ENCODE peak calls at places on chromosomes 12 and 14, in ten cellular contexts. One of them, this sample, is unnamed.

GRCh38 chr12:12717586-12718381 is 616 bp downstream of the CDKN1B start:
- DNase-seq in GM06990: peak
- DNase-seq in uterus: no peak
- DNase-seq in natural killer cell: no peak
- DNase-seq in mucosa of descending colon: peak
- DNase-seq in AG09319: no peak
- DNase-seq in B cell: peak
- DNase-seq in activated B cell treated with CpG ODN at 0.5 μM for 24 hours: peak
- DNase-seq in fibroblast of pulmonary artery: no peak
- DNase-seq in A549: peak
- DNase-seq in this sample: peak

GRCh38 chr14:99574099-99574880 is 29.7 kb downstream of the CCDC85C start:
- DNase-seq in GM06990: no peak
- DNase-seq in uterus: peak
- DNase-seq in natural killer cell: no peak
- DNase-seq in mucosa of descending colon: peak
- DNase-seq in AG09319: no peak
- DNase-seq in B cell: no peak
- DNase-seq in activated B cell treated with CpG ODN at 0.5 μM for 24 hours: no peak
- DNase-seq in fibroblast of pulmonary artery: peak
- DNase-seq in A549: peak
- DNase-seq in this sample: no peak

GRCh38 chr14:92589213-92589852 is 75.8 kb downstream of the RIN3 start:
- DNase-seq in GM06990: no peak
- DNase-seq in uterus: peak
- DNase-seq in natural killer cell: no peak
- DNase-seq in mucosa of descending colon: no peak
- DNase-seq in AG09319: no peak
- DNase-seq in B cell: peak
- DNase-seq in activated B cell treated with CpG ODN at 0.5 μM for 24 hours: no peak
- DNase-seq in fibroblast of pulmonary artery: peak
- DNase-seq in A549: peak
- DNase-seq in this sample: no peak

GRCh38 chr12:15982071-15982470 is 70.9 kb downstream of the DERA start:
- DNase-seq in GM06990: no peak
- DNase-seq in uterus: no peak
- DNase-seq in natural killer cell: no peak
- DNase-seq in mucosa of descending colon: no peak
- DNase-seq in AG09319: no peak
- DNase-seq in B cell: no peak
- DNase-seq in activated B cell treated with CpG ODN at 0.5 μM for 24 hours: no peak
- DNase-seq in fibroblast of pulmonary artery: peak
- DNase-seq in A549: no peak
- DNase-seq in this sample: no peak

GRCh38 chr14:74207943-74208342 is 31.3 kb upstream of the VSX2 start:
- DNase-seq in GM06990: no peak
- DNase-seq in uterus: no peak
- DNase-seq in natural killer cell: no peak
- DNase-seq in mucosa of descending colon: no peak
- DNase-seq in AG09319: no peak
- DNase-seq in B cell: no peak
- DNase-seq in activated B cell treated with CpG ODN at 0.5 μM for 24 hours: no peak
- DNase-seq in fibroblast of pulmonary artery: peak
- DNase-seq in A549: peak
- DNase-seq in this sample: no peak

GRCh38 chr12:102120886-102121285 is 903 bp downstream of the PARPBP start:
- DNase-seq in GM06990: no peak
- DNase-seq in uterus: no peak
- DNase-seq in natural killer cell: no peak
- DNase-seq in mucosa of descending colon: no peak
- DNase-seq in AG09319: no peak
- DNase-seq in B cell: no peak
- DNase-seq in activated B cell treated with CpG ODN at 0.5 μM for 24 hours: no peak
- DNase-seq in fibroblast of pulmonary artery: peak
- DNase-seq in A549: peak
- DNase-seq in this sample: peak

GRCh38 chr14:80004871-80005270 is 206.4 kb downstream of the DIO2 start:
- DNase-seq in GM06990: no peak
- DNase-seq in uterus: no peak
- DNase-seq in natural killer cell: no peak
- DNase-seq in mucosa of descending colon: no peak
- DNase-seq in AG09319: no peak
- DNase-seq in B cell: no peak
- DNase-seq in activated B cell treated with CpG ODN at 0.5 μM for 24 hours: no peak
- DNase-seq in fibroblast of pulmonary artery: no peak
- DNase-seq in A549: no peak
- DNase-seq in this sample: no peak

GRCh38 chr12:117476341-117476740 is 114.9 kb upstream of the NOS1 start:
- DNase-seq in GM06990: no peak
- DNase-seq in uterus: no peak
- DNase-seq in natural killer cell: no peak
- DNase-seq in mucosa of descending colon: no peak
- DNase-seq in AG09319: no peak
- DNase-seq in B cell: no peak
- DNase-seq in activated B cell treated with CpG ODN at 0.5 μM for 24 hours: no peak
- DNase-seq in fibroblast of pulmonary artery: no peak
- DNase-seq in A549: no peak
- DNase-seq in this sample: no peak

GRCh38 chr14:106826833-106827369 is 1300.5 kb downstream of the TMEM121 start:
- DNase-seq in GM06990: no peak
- DNase-seq in uterus: no peak
- DNase-seq in natural killer cell: no peak
- DNase-seq in mucosa of descending colon: no peak
- DNase-seq in AG09319: no peak
- DNase-seq in B cell: no peak
- DNase-seq in activated B cell treated with CpG ODN at 0.5 μM for 24 hours: no peak
- DNase-seq in fibroblast of pulmonary artery: no peak
- DNase-seq in A549: no peak
- DNase-seq in this sample: no peak

DNA sequence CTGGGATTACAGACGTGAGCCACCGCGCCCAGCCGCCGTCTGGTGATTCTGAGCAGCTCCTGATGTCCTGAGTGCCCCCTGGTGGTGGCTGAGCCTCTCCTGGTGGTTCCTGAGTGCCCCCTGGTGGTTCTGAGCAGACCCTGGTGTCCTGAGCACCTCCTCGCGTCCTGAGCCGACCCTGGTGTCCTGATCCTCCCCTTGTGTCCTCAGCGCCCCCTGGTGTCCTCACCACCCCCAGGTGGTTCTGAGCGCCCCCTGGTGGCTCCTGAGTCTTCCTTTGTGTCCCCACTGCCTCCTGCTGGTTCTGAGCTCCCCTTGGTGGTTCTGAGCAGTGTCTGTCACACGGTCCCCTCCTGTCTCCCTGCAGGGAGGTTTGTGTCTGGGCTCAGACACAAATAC is 1304.9 kb downstream of the TMEM121 start:
- DNase-seq in GM06990: peak
- DNase-seq in uterus: no peak
- DNase-seq in natural killer cell: peak
- DNase-seq in mucosa of descending colon: peak
- DNase-seq in AG09319: no peak
- DNase-seq in B cell: peak
- DNase-seq in activated B cell treated with CpG ODN at 0.5 μM for 24 hours: peak
- DNase-seq in fibroblast of pulmonary artery: no peak
- DNase-seq in A549: peak
- DNase-seq in this sample: no peak
- TF ChIP-seq CTCF in GM06990: peak
- TF ChIP-seq CTCF in uterus: no peak
- TF ChIP-seq CTCF in natural killer cell: peak
- TF ChIP-seq CTCF in mucosa of descending colon: no peak
- TF ChIP-seq CTCF in AG09319: no peak
- TF ChIP-seq CTCF in B cell: peak
- TF ChIP-seq CTCF in activated B cell treated with CpG ODN at 0.5 μM for 24 hours: no peak
- TF ChIP-seq CTCF in fibroblast of pulmonary artery: no peak
- TF ChIP-seq CTCF in A549: no peak
- TF ChIP-seq CTCF in this sample: peak

GRCh38 chr14:71054706-71055105 is 147.4 kb downstream of the PCNX1 start:
- DNase-seq in GM06990: no peak
- DNase-seq in uterus: no peak
- DNase-seq in natural killer cell: no peak
- DNase-seq in mucosa of descending colon: no peak
- DNase-seq in AG09319: no peak
- DNase-seq in B cell: no peak
- DNase-seq in activated B cell treated with CpG ODN at 0.5 μM for 24 hours: no peak
- DNase-seq in fibroblast of pulmonary artery: no peak
- DNase-seq in A549: no peak
- DNase-seq in this sample: no peak

GRCh38 chr14:71056168-71056567 is 148.9 kb downstream of the PCNX1 start:
- DNase-seq in GM06990: no peak
- DNase-seq in uterus: no peak
- DNase-seq in natural killer cell: no peak
- DNase-seq in mucosa of descending colon: no peak
- DNase-seq in AG09319: no peak
- DNase-seq in B cell: no peak
- DNase-seq in activated B cell treated with CpG ODN at 0.5 μM for 24 hours: no peak
- DNase-seq in fibroblast of pulmonary artery: no peak
- DNase-seq in A549: no peak
- DNase-seq in this sample: no peak

GRCh38 chr14:71048393-71048792 is 141.1 kb downstream of the PCNX1 start:
- DNase-seq in GM06990: no peak
- DNase-seq in uterus: no peak
- DNase-seq in natural killer cell: no peak
- DNase-seq in mucosa of descending colon: no peak
- DNase-seq in AG09319: no peak
- DNase-seq in B cell: no peak
- DNase-seq in activated B cell treated with CpG ODN at 0.5 μM for 24 hours: no peak
- DNase-seq in fibroblast of pulmonary artery: no peak
- DNase-seq in A549: no peak
- DNase-seq in this sample: no peak

GRCh38 chr14:71049435-71050147 is 142.3 kb downstream of the PCNX1 start:
- DNase-seq in GM06990: no peak
- DNase-seq in uterus: no peak
- DNase-seq in natural killer cell: no peak
- DNase-seq in mucosa of descending colon: no peak
- DNase-seq in AG09319: peak
- DNase-seq in B cell: no peak
- DNase-seq in activated B cell treated with CpG ODN at 0.5 μM for 24 hours: no peak
- DNase-seq in fibroblast of pulmonary artery: peak
- DNase-seq in A549: no peak
- DNase-seq in this sample: no peak

GRCh38 chr14:71050227-71050823 is 143.1 kb downstream of the PCNX1 start:
- DNase-seq in GM06990: no peak
- DNase-seq in uterus: no peak
- DNase-seq in natural killer cell: no peak
- DNase-seq in mucosa of descending colon: no peak
- DNase-seq in AG09319: no peak
- DNase-seq in B cell: no peak
- DNase-seq in activated B cell treated with CpG ODN at 0.5 μM for 24 hours: no peak
- DNase-seq in fibroblast of pulmonary artery: peak
- DNase-seq in A549: peak
- DNase-seq in this sample: no peak
- TF ChIP-seq CTCF in GM06990: peak
- TF ChIP-seq CTCF in uterus: no peak
- TF ChIP-seq CTCF in natural killer cell: peak
- TF ChIP-seq CTCF in mucosa of descending colon: no peak
- TF ChIP-seq CTCF in AG09319: peak
- TF ChIP-seq CTCF in B cell: peak
- TF ChIP-seq CTCF in activated B cell treated with CpG ODN at 0.5 μM for 24 hours: peak
- TF ChIP-seq CTCF in fibroblast of pulmonary artery: peak
- TF ChIP-seq CTCF in A549: no peak
- TF ChIP-seq CTCF in this sample: no peak

GRCh38 chr12:2998789-2999264 is 39.6 kb downstream of the TEAD4 start:
- DNase-seq in GM06990: no peak
- DNase-seq in uterus: peak
- DNase-seq in natural killer cell: no peak
- DNase-seq in mucosa of descending colon: no peak
- DNase-seq in AG09319: no peak
- DNase-seq in B cell: no peak
- DNase-seq in activated B cell treated with CpG ODN at 0.5 μM for 24 hours: no peak
- DNase-seq in fibroblast of pulmonary artery: peak
- DNase-seq in A549: no peak
- DNase-seq in this sample: no peak

GRCh38 chr12:2997989-2998670 is 38.9 kb downstream of the TEAD4 start:
- DNase-seq in GM06990: no peak
- DNase-seq in uterus: peak
- DNase-seq in natural killer cell: no peak
- DNase-seq in mucosa of descending colon: no peak
- DNase-seq in AG09319: no peak
- DNase-seq in B cell: no peak
- DNase-seq in activated B cell treated with CpG ODN at 0.5 μM for 24 hours: no peak
- DNase-seq in fibroblast of pulmonary artery: no peak
- DNase-seq in A549: no peak
- DNase-seq in this sample: no peak

GRCh38 chr12:2999265-2999841 is 40.2 kb downstream of the TEAD4 start:
- DNase-seq in GM06990: no peak
- DNase-seq in uterus: peak
- DNase-seq in natural killer cell: no peak
- DNase-seq in mucosa of descending colon: no peak
- DNase-seq in AG09319: no peak
- DNase-seq in B cell: no peak
- DNase-seq in activated B cell treated with CpG ODN at 0.5 μM for 24 hours: no peak
- DNase-seq in fibroblast of pulmonary artery: no peak
- DNase-seq in A549: no peak
- DNase-seq in this sample: no peak

GRCh38 chr12:3002636-3003035 is 43.4 kb downstream of the TEAD4 start:
- DNase-seq in GM06990: no peak
- DNase-seq in uterus: no peak
- DNase-seq in natural killer cell: no peak
- DNase-seq in mucosa of descending colon: no peak
- DNase-seq in AG09319: no peak
- DNase-seq in B cell: no peak
- DNase-seq in activated B cell treated with CpG ODN at 0.5 μM for 24 hours: no peak
- DNase-seq in fibroblast of pulmonary artery: no peak
- DNase-seq in A549: no peak
- DNase-seq in this sample: no peak

GRCh38 chr12:3000548-3001275 is 41.5 kb downstream of the TEAD4 start:
- DNase-seq in GM06990: no peak
- DNase-seq in uterus: no peak
- DNase-seq in natural killer cell: no peak
- DNase-seq in mucosa of descending colon: no peak
- DNase-seq in AG09319: no peak
- DNase-seq in B cell: no peak
- DNase-seq in activated B cell treated with CpG ODN at 0.5 μM for 24 hours: no peak
- DNase-seq in fibroblast of pulmonary artery: no peak
- DNase-seq in A549: no peak
- DNase-seq in this sample: no peak
- TF ChIP-seq CTCF in GM06990: no peak
- TF ChIP-seq CTCF in uterus: no peak
- TF ChIP-seq CTCF in natural killer cell: no peak
- TF ChIP-seq CTCF in mucosa of descending colon: no peak
- TF ChIP-seq CTCF in AG09319: no peak
- TF ChIP-seq CTCF in B cell: no peak
- TF ChIP-seq CTCF in activated B cell treated with CpG ODN at 0.5 μM for 24 hours: no peak
- TF ChIP-seq CTCF in fibroblast of pulmonary artery: no peak
- TF ChIP-seq CTCF in A549: no peak
- TF ChIP-seq CTCF in this sample: no peak

DNA sequence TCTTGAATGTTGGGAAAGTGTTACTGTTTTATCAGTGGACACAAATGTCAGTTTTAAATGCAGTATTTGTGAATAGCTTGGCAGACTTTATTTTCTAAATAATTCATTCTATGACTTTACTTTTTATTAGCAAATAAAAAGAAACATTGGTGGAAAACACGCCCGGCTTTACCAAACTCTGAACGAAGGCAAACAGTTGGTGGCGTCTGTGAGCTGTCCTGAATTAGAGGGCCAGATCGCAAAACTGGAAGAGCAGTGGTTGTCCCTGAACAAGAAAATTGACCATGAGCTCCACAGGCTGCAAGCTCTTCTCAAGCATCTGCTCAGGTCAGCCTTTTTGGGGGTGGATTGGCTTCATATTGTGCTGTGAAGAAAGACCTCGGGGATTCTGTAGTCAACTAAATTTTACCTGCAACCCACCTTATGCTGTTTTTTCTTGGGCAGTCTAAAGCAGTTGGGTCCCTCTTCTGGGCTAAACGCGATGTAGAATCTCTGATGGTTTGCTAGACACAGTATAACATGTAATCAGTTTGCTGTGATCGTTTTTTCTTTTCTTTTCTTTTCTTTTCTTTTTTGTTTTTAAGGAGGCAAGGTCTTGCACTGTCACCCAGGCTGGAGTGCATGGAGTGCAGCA is 156.4 kb downstream of the ESR2 start:
- DNase-seq in GM06990: no peak
- DNase-seq in uterus: no peak
- DNase-seq in natural killer cell: no peak
- DNase-seq in mucosa of descending colon: no peak
- DNase-seq in AG09319: no peak
- DNase-seq in B cell: peak
- DNase-seq in activated B cell treated with CpG ODN at 0.5 μM for 24 hours: no peak
- DNase-seq in fibroblast of pulmonary artery: peak
- DNase-seq in A549: peak
- DNase-seq in this sample: no peak
- TF ChIP-seq CTCF in GM06990: peak
- TF ChIP-seq CTCF in uterus: no peak
- TF ChIP-seq CTCF in natural killer cell: no peak
- TF ChIP-seq CTCF in mucosa of descending colon: no peak
- TF ChIP-seq CTCF in AG09319: peak
- TF ChIP-seq CTCF in B cell: no peak
- TF ChIP-seq CTCF in activated B cell treated with CpG ODN at 0.5 μM for 24 hours: no peak
- TF ChIP-seq CTCF in fibroblast of pulmonary artery: peak
- TF ChIP-seq CTCF in A549: no peak
- TF ChIP-seq CTCF in this sample: no peak

This sample was measured in HL-60.